ENCODE peak calls at places on chromosomes 1 and 21, in ten cellular contexts. One of them, this sample, is unnamed.

GRCh38 chr1:21077085-21077484 is 99.6 kb downstream of the EIF4G3 start:
- DNase-seq in activated naive CD4-positive, alpha-beta T cell: no peak
- DNase-seq in stimulated activated CD8-positive, alpha-beta memory T cell treated with anti-CD3 and anti-CD28 coated beads, Interleukin-15, amount 100 ng/mL, for 1 hour: no peak
- DNase-seq in hypothalamus: no peak
- DNase-seq in neural crest cell: no peak
- DNase-seq in brain microvascular endothelial cell: peak; percentile 63
- DNase-seq in mesenteric fat pad: no peak
- DNase-seq in HCT116: no peak
- DNase-seq in activated CD8-positive, alpha-beta memory T cell treated with anti-CD3 and anti-CD28 coated beads, Interleukin-2, amount 10 ng/mL, durations not matched to agents 7 days and 5 days: no peak
- DNase-seq in activated T-cell treated with anti-CD3 and anti-CD28 coated beads, Interleukin-2, amount 50 U/mL, for 1 hour: no peak
- DNase-seq in this sample: no peak

GRCh38 chr1:44512313-44512885 is 107.3 kb downstream of the RNF220 start:
- DNase-seq in activated naive CD4-positive, alpha-beta T cell: no peak
- DNase-seq in activated CD8-positive, alpha-beta memory T cell treated with anti-CD3 and anti-CD28 coated beads, Interleukin-2, amount 10 ng/mL, durations not matched to agents 7 days and 5 days: no peak
- DNase-seq in mesenteric fat pad: no peak
- DNase-seq in hypothalamus: no peak
- DNase-seq in HCT116: no peak
- DNase-seq in neural crest cell: no peak
- DNase-seq in stimulated activated CD8-positive, alpha-beta memory T cell treated with anti-CD3 and anti-CD28 coated beads, Interleukin-15, amount 100 ng/mL, for 1 hour: no peak
- DNase-seq in brain microvascular endothelial cell: no peak
- DNase-seq in activated T-cell treated with anti-CD3 and anti-CD28 coated beads, Interleukin-2, amount 50 U/mL, for 1 hour: no peak
- DNase-seq in this sample: no peak

GRCh38 chr21:42447732-42448131 is 44.0 kb downstream of the UBASH3A start:
- DNase-seq in mesenteric fat pad: no peak
- DNase-seq in activated naive CD4-positive, alpha-beta T cell: no peak
- DNase-seq in hypothalamus: no peak
- DNase-seq in activated CD8-positive, alpha-beta memory T cell treated with anti-CD3 and anti-CD28 coated beads, Interleukin-2, amount 10 ng/mL, durations not matched to agents 7 days and 5 days: no peak
- DNase-seq in HCT116: no peak
- DNase-seq in neural crest cell: no peak
- DNase-seq in activated T-cell treated with anti-CD3 and anti-CD28 coated beads, Interleukin-2, amount 50 U/mL, for 1 hour: peak; percentile 8
- DNase-seq in brain microvascular endothelial cell: no peak
- DNase-seq in stimulated activated CD8-positive, alpha-beta memory T cell treated with anti-CD3 and anti-CD28 coated beads, Interleukin-15, amount 100 ng/mL, for 1 hour: no peak
- DNase-seq in this sample: no peak

GRCh38 chr1:228366062-228366850 is 40.4 kb downstream of the TRIM11 start:
- DNase-seq in neural crest cell: no peak
- DNase-seq in stimulated activated CD8-positive, alpha-beta memory T cell treated with anti-CD3 and anti-CD28 coated beads, Interleukin-15, amount 100 ng/mL, for 1 hour: no peak
- DNase-seq in brain microvascular endothelial cell: no peak
- DNase-seq in activated T-cell treated with anti-CD3 and anti-CD28 coated beads, Interleukin-2, amount 50 U/mL, for 1 hour: no peak
- DNase-seq in activated CD8-positive, alpha-beta memory T cell treated with anti-CD3 and anti-CD28 coated beads, Interleukin-2, amount 10 ng/mL, durations not matched to agents 7 days and 5 days: no peak
- DNase-seq in mesenteric fat pad: no peak
- DNase-seq in HCT116: no peak
- DNase-seq in hypothalamus: no peak
- DNase-seq in activated naive CD4-positive, alpha-beta T cell: no peak
- DNase-seq in this sample: no peak

GRCh38 chr21:36709030-36709867 is 10.3 kb downstream of the SIM2 start:
- DNase-seq in hypothalamus: no peak
- DNase-seq in activated CD8-positive, alpha-beta memory T cell treated with anti-CD3 and anti-CD28 coated beads, Interleukin-2, amount 10 ng/mL, durations not matched to agents 7 days and 5 days: no peak
- DNase-seq in activated T-cell treated with anti-CD3 and anti-CD28 coated beads, Interleukin-2, amount 50 U/mL, for 1 hour: no peak
- DNase-seq in activated naive CD4-positive, alpha-beta T cell: no peak
- DNase-seq in neural crest cell: no peak
- DNase-seq in HCT116: no peak
- DNase-seq in mesenteric fat pad: peak; percentile 84
- DNase-seq in brain microvascular endothelial cell: no peak
- DNase-seq in stimulated activated CD8-positive, alpha-beta memory T cell treated with anti-CD3 and anti-CD28 coated beads, Interleukin-15, amount 100 ng/mL, for 1 hour: no peak
- DNase-seq in this sample: no peak

GRCh38 chr1:230379462-230379861 is 46.7 kb downstream of the PGBD5 start:
- DNase-seq in activated CD8-positive, alpha-beta memory T cell treated with anti-CD3 and anti-CD28 coated beads, Interleukin-2, amount 10 ng/mL, durations not matched to agents 7 days and 5 days: no peak
- DNase-seq in stimulated activated CD8-positive, alpha-beta memory T cell treated with anti-CD3 and anti-CD28 coated beads, Interleukin-15, amount 100 ng/mL, for 1 hour: no peak
- DNase-seq in activated naive CD4-positive, alpha-beta T cell: no peak
- DNase-seq in mesenteric fat pad: no peak
- DNase-seq in neural crest cell: no peak
- DNase-seq in HCT116: no peak
- DNase-seq in hypothalamus: no peak
- DNase-seq in activated T-cell treated with anti-CD3 and anti-CD28 coated beads, Interleukin-2, amount 50 U/mL, for 1 hour: no peak
- DNase-seq in brain microvascular endothelial cell: no peak
- DNase-seq in this sample: no peak

GRCh38 chr1:236774926-236775325 is 20.2 kb upstream of the MTR start:
- DNase-seq in activated CD8-positive, alpha-beta memory T cell treated with anti-CD3 and anti-CD28 coated beads, Interleukin-2, amount 10 ng/mL, durations not matched to agents 7 days and 5 days: no peak
- DNase-seq in stimulated activated CD8-positive, alpha-beta memory T cell treated with anti-CD3 and anti-CD28 coated beads, Interleukin-15, amount 100 ng/mL, for 1 hour: no peak
- DNase-seq in HCT116: peak; percentile 10
- DNase-seq in activated T-cell treated with anti-CD3 and anti-CD28 coated beads, Interleukin-2, amount 50 U/mL, for 1 hour: no peak
- DNase-seq in brain microvascular endothelial cell: peak; percentile 15
- DNase-seq in activated naive CD4-positive, alpha-beta T cell: no peak
- DNase-seq in hypothalamus: no peak
- DNase-seq in mesenteric fat pad: no peak
- DNase-seq in neural crest cell: no peak
- DNase-seq in this sample: no peak

GRCh38 chr1:163361123-163361934 is 39.6 kb downstream of the NUF2 start:
- DNase-seq in activated T-cell treated with anti-CD3 and anti-CD28 coated beads, Interleukin-2, amount 50 U/mL, for 1 hour: no peak
- DNase-seq in brain microvascular endothelial cell: no peak
- DNase-seq in stimulated activated CD8-positive, alpha-beta memory T cell treated with anti-CD3 and anti-CD28 coated beads, Interleukin-15, amount 100 ng/mL, for 1 hour: no peak
- DNase-seq in activated naive CD4-positive, alpha-beta T cell: no peak
- DNase-seq in activated CD8-positive, alpha-beta memory T cell treated with anti-CD3 and anti-CD28 coated beads, Interleukin-2, amount 10 ng/mL, durations not matched to agents 7 days and 5 days: peak; percentile 42
- DNase-seq in HCT116: peak; percentile 15
- DNase-seq in mesenteric fat pad: no peak
- DNase-seq in neural crest cell: no peak
- DNase-seq in hypothalamus: no peak
- DNase-seq in this sample: no peak

GRCh38 chr1:184082541-184082940 is 31.0 kb downstream of the TSEN15 start:
- DNase-seq in HCT116: no peak
- DNase-seq in activated T-cell treated with anti-CD3 and anti-CD28 coated beads, Interleukin-2, amount 50 U/mL, for 1 hour: no peak
- DNase-seq in brain microvascular endothelial cell: no peak
- DNase-seq in hypothalamus: no peak
- DNase-seq in mesenteric fat pad: no peak
- DNase-seq in activated naive CD4-positive, alpha-beta T cell: no peak
- DNase-seq in activated CD8-positive, alpha-beta memory T cell treated with anti-CD3 and anti-CD28 coated beads, Interleukin-2, amount 10 ng/mL, durations not matched to agents 7 days and 5 days: no peak
- DNase-seq in neural crest cell: no peak
- DNase-seq in stimulated activated CD8-positive, alpha-beta memory T cell treated with anti-CD3 and anti-CD28 coated beads, Interleukin-15, amount 100 ng/mL, for 1 hour: no peak
- DNase-seq in this sample: no peak

GRCh38 chr1:25896266-25896665 is 10.0 kb downstream of the STMN1 start:
- DNase-seq in neural crest cell: no peak
- DNase-seq in activated naive CD4-positive, alpha-beta T cell: no peak
- DNase-seq in activated CD8-positive, alpha-beta memory T cell treated with anti-CD3 and anti-CD28 coated beads, Interleukin-2, amount 10 ng/mL, durations not matched to agents 7 days and 5 days: no peak
- DNase-seq in hypothalamus: no peak
- DNase-seq in activated T-cell treated with anti-CD3 and anti-CD28 coated beads, Interleukin-2, amount 50 U/mL, for 1 hour: no peak
- DNase-seq in brain microvascular endothelial cell: peak; percentile 16
- DNase-seq in stimulated activated CD8-positive, alpha-beta memory T cell treated with anti-CD3 and anti-CD28 coated beads, Interleukin-15, amount 100 ng/mL, for 1 hour: no peak
- DNase-seq in HCT116: no peak
- DNase-seq in mesenteric fat pad: no peak
- DNase-seq in this sample: no peak

GRCh38 chr1:224245188-224245587 is 62.1 kb downstream of the DEGS1 start:
- DNase-seq in activated T-cell treated with anti-CD3 and anti-CD28 coated beads, Interleukin-2, amount 50 U/mL, for 1 hour: peak; percentile 24
- DNase-seq in hypothalamus: no peak
- DNase-seq in stimulated activated CD8-positive, alpha-beta memory T cell treated with anti-CD3 and anti-CD28 coated beads, Interleukin-15, amount 100 ng/mL, for 1 hour: no peak
- DNase-seq in activated naive CD4-positive, alpha-beta T cell: peak; percentile 5
- DNase-seq in mesenteric fat pad: no peak
- DNase-seq in HCT116: no peak
- DNase-seq in brain microvascular endothelial cell: peak; percentile 25
- DNase-seq in neural crest cell: no peak
- DNase-seq in activated CD8-positive, alpha-beta memory T cell treated with anti-CD3 and anti-CD28 coated beads, Interleukin-2, amount 10 ng/mL, durations not matched to agents 7 days and 5 days: peak; percentile 47
- DNase-seq in this sample: peak; percentile 89

GRCh38 chr1:178451529-178451928 is 45.2 kb downstream of the CLEC20A start:
- DNase-seq in activated CD8-positive, alpha-beta memory T cell treated with anti-CD3 and anti-CD28 coated beads, Interleukin-2, amount 10 ng/mL, durations not matched to agents 7 days and 5 days: no peak
- DNase-seq in stimulated activated CD8-positive, alpha-beta memory T cell treated with anti-CD3 and anti-CD28 coated beads, Interleukin-15, amount 100 ng/mL, for 1 hour: no peak
- DNase-seq in neural crest cell: no peak
- DNase-seq in hypothalamus: no peak
- DNase-seq in activated naive CD4-positive, alpha-beta T cell: no peak
- DNase-seq in mesenteric fat pad: no peak
- DNase-seq in activated T-cell treated with anti-CD3 and anti-CD28 coated beads, Interleukin-2, amount 50 U/mL, for 1 hour: no peak
- DNase-seq in brain microvascular endothelial cell: peak; percentile 56
- DNase-seq in HCT116: no peak
- DNase-seq in this sample: no peak

GRCh38 chr1:201916649-201917249 is 28.1 kb downstream of the SHISA4 start:
- DNase-seq in neural crest cell: no peak
- DNase-seq in activated CD8-positive, alpha-beta memory T cell treated with anti-CD3 and anti-CD28 coated beads, Interleukin-2, amount 10 ng/mL, durations not matched to agents 7 days and 5 days: no peak
- DNase-seq in brain microvascular endothelial cell: peak; percentile 87
- DNase-seq in stimulated activated CD8-positive, alpha-beta memory T cell treated with anti-CD3 and anti-CD28 coated beads, Interleukin-15, amount 100 ng/mL, for 1 hour: no peak
- DNase-seq in activated naive CD4-positive, alpha-beta T cell: no peak
- DNase-seq in activated T-cell treated with anti-CD3 and anti-CD28 coated beads, Interleukin-2, amount 50 U/mL, for 1 hour: no peak
- DNase-seq in hypothalamus: no peak
- DNase-seq in mesenteric fat pad: peak; percentile 93
- DNase-seq in HCT116: no peak
- DNase-seq in this sample: peak; percentile 73

GRCh38 chr21:9767592-9768375 is 753.6 kb upstream of the TPTE start:
- DNase-seq in hypothalamus: no peak
- DNase-seq in mesenteric fat pad: no peak
- DNase-seq in activated T-cell treated with anti-CD3 and anti-CD28 coated beads, Interleukin-2, amount 50 U/mL, for 1 hour: no peak
- DNase-seq in activated CD8-positive, alpha-beta memory T cell treated with anti-CD3 and anti-CD28 coated beads, Interleukin-2, amount 10 ng/mL, durations not matched to agents 7 days and 5 days: no peak
- DNase-seq in HCT116: no peak
- DNase-seq in neural crest cell: no peak
- DNase-seq in brain microvascular endothelial cell: no peak
- DNase-seq in activated naive CD4-positive, alpha-beta T cell: no peak
- DNase-seq in stimulated activated CD8-positive, alpha-beta memory T cell treated with anti-CD3 and anti-CD28 coated beads, Interleukin-15, amount 100 ng/mL, for 1 hour: no peak
- DNase-seq in this sample: no peak

GRCh38 chr1:117346206-117346928 is 20.9 kb upstream of the MAN1A2 start:
- DNase-seq in HCT116: no peak
- DNase-seq in neural crest cell: no peak
- DNase-seq in brain microvascular endothelial cell: no peak
- DNase-seq in mesenteric fat pad: no peak
- DNase-seq in activated CD8-positive, alpha-beta memory T cell treated with anti-CD3 and anti-CD28 coated beads, Interleukin-2, amount 10 ng/mL, durations not matched to agents 7 days and 5 days: no peak
- DNase-seq in hypothalamus: no peak
- DNase-seq in stimulated activated CD8-positive, alpha-beta memory T cell treated with anti-CD3 and anti-CD28 coated beads, Interleukin-15, amount 100 ng/mL, for 1 hour: no peak
- DNase-seq in activated T-cell treated with anti-CD3 and anti-CD28 coated beads, Interleukin-2, amount 50 U/mL, for 1 hour: no peak
- DNase-seq in activated naive CD4-positive, alpha-beta T cell: no peak
- DNase-seq in this sample: no peak

GRCh38 chr1:6460349-6461236 is 5.4 kb downstream of the TNFRSF25 start:
- DNase-seq in activated CD8-positive, alpha-beta memory T cell treated with anti-CD3 and anti-CD28 coated beads, Interleukin-2, amount 10 ng/mL, durations not matched to agents 7 days and 5 days: peak; percentile 86
- DNase-seq in brain microvascular endothelial cell: no peak
- DNase-seq in HCT116: no peak
- DNase-seq in mesenteric fat pad: no peak
- DNase-seq in activated T-cell treated with anti-CD3 and anti-CD28 coated beads, Interleukin-2, amount 50 U/mL, for 1 hour: peak; percentile 93
- DNase-seq in activated naive CD4-positive, alpha-beta T cell: peak; percentile 87
- DNase-seq in neural crest cell: no peak
- DNase-seq in stimulated activated CD8-positive, alpha-beta memory T cell treated with anti-CD3 and anti-CD28 coated beads, Interleukin-15, amount 100 ng/mL, for 1 hour: peak; percentile 55
- DNase-seq in hypothalamus: no peak
- DNase-seq in this sample: no peak

GRCh38 chr1:172883844-172884243 is 166.9 kb downstream of the TNFSF18 start:
- DNase-seq in neural crest cell: no peak
- DNase-seq in activated CD8-positive, alpha-beta memory T cell treated with anti-CD3 and anti-CD28 coated beads, Interleukin-2, amount 10 ng/mL, durations not matched to agents 7 days and 5 days: peak; percentile 50
- DNase-seq in brain microvascular endothelial cell: no peak
- DNase-seq in mesenteric fat pad: no peak
- DNase-seq in HCT116: no peak
- DNase-seq in stimulated activated CD8-positive, alpha-beta memory T cell treated with anti-CD3 and anti-CD28 coated beads, Interleukin-15, amount 100 ng/mL, for 1 hour: no peak
- DNase-seq in hypothalamus: no peak
- DNase-seq in activated T-cell treated with anti-CD3 and anti-CD28 coated beads, Interleukin-2, amount 50 U/mL, for 1 hour: no peak
- DNase-seq in activated naive CD4-positive, alpha-beta T cell: no peak
- DNase-seq in this sample: no peak

GRCh38 chr1:223137402-223138100 is 5.5 kb downstream of the TLR5 start:
- DNase-seq in HCT116: no peak
- DNase-seq in neural crest cell: no peak
- DNase-seq in mesenteric fat pad: no peak
- DNase-seq in stimulated activated CD8-positive, alpha-beta memory T cell treated with anti-CD3 and anti-CD28 coated beads, Interleukin-15, amount 100 ng/mL, for 1 hour: no peak
- DNase-seq in activated naive CD4-positive, alpha-beta T cell: no peak
- DNase-seq in brain microvascular endothelial cell: no peak
- DNase-seq in activated CD8-positive, alpha-beta memory T cell treated with anti-CD3 and anti-CD28 coated beads, Interleukin-2, amount 10 ng/mL, durations not matched to agents 7 days and 5 days: no peak
- DNase-seq in activated T-cell treated with anti-CD3 and anti-CD28 coated beads, Interleukin-2, amount 50 U/mL, for 1 hour: no peak
- DNase-seq in hypothalamus: no peak
- DNase-seq in this sample: no peak

GRCh38 chr21:29449306-29449940 is 150.7 kb downstream of the BACH1 start:
- DNase-seq in hypothalamus: no peak
- DNase-seq in brain microvascular endothelial cell: no peak
- DNase-seq in activated T-cell treated with anti-CD3 and anti-CD28 coated beads, Interleukin-2, amount 50 U/mL, for 1 hour: no peak
- DNase-seq in mesenteric fat pad: no peak
- DNase-seq in HCT116: no peak
- DNase-seq in stimulated activated CD8-positive, alpha-beta memory T cell treated with anti-CD3 and anti-CD28 coated beads, Interleukin-15, amount 100 ng/mL, for 1 hour: no peak
- DNase-seq in activated CD8-positive, alpha-beta memory T cell treated with anti-CD3 and anti-CD28 coated beads, Interleukin-2, amount 10 ng/mL, durations not matched to agents 7 days and 5 days: no peak
- DNase-seq in neural crest cell: no peak
- DNase-seq in activated naive CD4-positive, alpha-beta T cell: no peak
- DNase-seq in this sample: no peak

GRCh38 chr1:188986751-188987417 is 1490.8 kb downstream of the BRINP3 start:
- DNase-seq in HCT116: no peak
- DNase-seq in activated T-cell treated with anti-CD3 and anti-CD28 coated beads, Interleukin-2, amount 50 U/mL, for 1 hour: no peak
- DNase-seq in hypothalamus: no peak
- DNase-seq in mesenteric fat pad: no peak
- DNase-seq in activated naive CD4-positive, alpha-beta T cell: no peak
- DNase-seq in stimulated activated CD8-positive, alpha-beta memory T cell treated with anti-CD3 and anti-CD28 coated beads, Interleukin-15, amount 100 ng/mL, for 1 hour: no peak
- DNase-seq in brain microvascular endothelial cell: no peak
- DNase-seq in neural crest cell: no peak
- DNase-seq in activated CD8-positive, alpha-beta memory T cell treated with anti-CD3 and anti-CD28 coated beads, Interleukin-2, amount 10 ng/mL, durations not matched to agents 7 days and 5 days: no peak
- DNase-seq in this sample: no peak

GRCh38 chr1:228217551-228218344 is 9.9 kb downstream of the OBSCN start:
- DNase-seq in activated naive CD4-positive, alpha-beta T cell: no peak
- DNase-seq in brain microvascular endothelial cell: no peak
- DNase-seq in hypothalamus: no peak
- DNase-seq in activated T-cell treated with anti-CD3 and anti-CD28 coated beads, Interleukin-2, amount 50 U/mL, for 1 hour: no peak
- DNase-seq in mesenteric fat pad: no peak
- DNase-seq in activated CD8-positive, alpha-beta memory T cell treated with anti-CD3 and anti-CD28 coated beads, Interleukin-2, amount 10 ng/mL, durations not matched to agents 7 days and 5 days: no peak
- DNase-seq in neural crest cell: no peak
- DNase-seq in HCT116: no peak
- DNase-seq in stimulated activated CD8-positive, alpha-beta memory T cell treated with anti-CD3 and anti-CD28 coated beads, Interleukin-15, amount 100 ng/mL, for 1 hour: no peak
- DNase-seq in this sample: no peak

This sample was measured in glomerular endothelial cell.